ENCODE peak calls at places on chromosome 5, in four cellular contexts. X is IMR-90, J is GM23248, D is mesenchymal stem cell. L is an unnamed sample.

GRCh38 chr5:77080905-77081304 is 6.2 kb downstream of the ZBED3 start:
- DNase-seq in X (no peak), J (no peak), D (no peak), L (no peak)

GRCh38 chr5:169029661-169030274 is 271.2 kb downstream of the SLIT3 start:
- DNase-seq in X (no peak), J (peak; percentile 51), D (no peak), L (peak; percentile 44)

GRCh38 chr5:52789867-52790266 is 2.2 kb downstream of the ITGA1 start:
- DNase-seq in X (no peak), J (no peak), D (no peak), L (peak; percentile 60)

GRCh38 chr5:96734871-96735325 is 72.7 kb downstream of the CAST start:
- DNase-seq in X (peak; percentile 42), J (peak; percentile 87), D (no peak), L (peak; percentile 53)

GRCh38 chr5:71475788-71476384 is 20.4 kb downstream of the BDP1 start:
- DNase-seq in X (peak; percentile 29), J (peak; percentile 52), D (peak; percentile 37), L (peak; percentile 36)

GRCh38 chr5:54460181-54460919 is 4.9 kb downstream of the HSPB3 start:
- DNase-seq in X (peak; percentile 71), J (peak; percentile 85), D (peak; percentile 60), L (peak; percentile 72)

GRCh38 chr5:143208781-143209510 is 194.5 kb downstream of the NR3C1 start:
- DNase-seq in X (peak; percentile 47), J (peak; percentile 60), D (no peak), L (no peak)

GRCh38 chr5:169343761-169344160 is 42.8 kb upstream of the SLIT3 start:
- DNase-seq in X (no peak), J (no peak), D (no peak), L (no peak)

GRCh38 chr5:149935431-149935901 is 9.1 kb downstream of the PDE6A start:
- DNase-seq in X (no peak), J (no peak), D (no peak), L (no peak)

GRCh38 chr5:67026278-67026677 is 170.3 kb downstream of the CD180 start:
- DNase-seq in X (no peak), J (no peak), D (no peak), L (no peak)

GRCh38 chr5:130034872-130035271 is 130.6 kb downstream of the CHSY3 start:
- DNase-seq in X (peak; percentile 8), J (peak; percentile 24), D (peak; percentile 69), L (peak; percentile 72)

GRCh38 chr5:167992868-167993267 is 298.6 kb upstream of the WWC1 start:
- DNase-seq in X (no peak), J (no peak), D (no peak), L (no peak)

GRCh38 chr5:137148128-137148527 is 351.0 kb downstream of the SPOCK1 start:
- DNase-seq in X (no peak), J (no peak), D (no peak), L (no peak)

GRCh38 chr5:149831492-149831891 is 101.4 kb downstream of the PPARGC1B start:
- DNase-seq in X (peak; percentile 37), J (peak; percentile 47), D (peak; percentile 57), L (peak; percentile 52)

GRCh38 chr5:27733242-27733641 is 694.9 kb upstream of the CDH9 start:
- DNase-seq in X (no peak), J (no peak), D (no peak), L (no peak)

GRCh38 chr5:133546500-133546899 is 65.8 kb downstream of the FSTL4 start:
- DNase-seq in X (no peak), J (no peak), D (no peak), L (no peak)

GRCh38 chr5:65927497-65928340 is 1.3 kb downstream of the ERBIN start:
- DNase-seq in X (peak; percentile 72), J (peak; percentile 84), D (peak; percentile 77), L (peak; percentile 84)

GRCh38 chr5:8081179-8081578 is 212.2 kb downstream of the MTRR start:
- DNase-seq in X (no peak), J (no peak), D (no peak), L (no peak)

GRCh38 chr5:126433708-126434107 is 10.5 kb downstream of the GRAMD2B start:
- DNase-seq in X (peak; percentile 65), J (peak; percentile 88), D (no peak), L (peak; percentile 62)

GRCh38 chr5:134114886-134115805 is 665 bp downstream of the TCF7 start:
- DNase-seq in X (no peak), J (peak; percentile 35), D (no peak), L (peak; percentile 16)

GRCh38 chr5:109826-110225 is 17.9 kb downstream of the PLEKHG4B start:
- DNase-seq in X (no peak), J (no peak), D (no peak), L (no peak)

GRCh38 chr5:150778517-150779396 is at the start of gene SMIM3:
- DNase-seq in X (peak; percentile 63), J (peak; percentile 86), D (peak; percentile 88), L (peak; percentile 95)

GRCh38 chr5:119287547-119288073 is 68.2 kb upstream of the TNFAIP8 start:
- DNase-seq in X (peak; percentile 32), J (peak; percentile 27), D (no peak), L (peak; percentile 27)

GRCh38 chr5:148969291-148969690 is 93.6 kb downstream of the SH3TC2 start:
- DNase-seq in X (no peak), J (no peak), D (no peak), L (peak; percentile 20)

DNA sequence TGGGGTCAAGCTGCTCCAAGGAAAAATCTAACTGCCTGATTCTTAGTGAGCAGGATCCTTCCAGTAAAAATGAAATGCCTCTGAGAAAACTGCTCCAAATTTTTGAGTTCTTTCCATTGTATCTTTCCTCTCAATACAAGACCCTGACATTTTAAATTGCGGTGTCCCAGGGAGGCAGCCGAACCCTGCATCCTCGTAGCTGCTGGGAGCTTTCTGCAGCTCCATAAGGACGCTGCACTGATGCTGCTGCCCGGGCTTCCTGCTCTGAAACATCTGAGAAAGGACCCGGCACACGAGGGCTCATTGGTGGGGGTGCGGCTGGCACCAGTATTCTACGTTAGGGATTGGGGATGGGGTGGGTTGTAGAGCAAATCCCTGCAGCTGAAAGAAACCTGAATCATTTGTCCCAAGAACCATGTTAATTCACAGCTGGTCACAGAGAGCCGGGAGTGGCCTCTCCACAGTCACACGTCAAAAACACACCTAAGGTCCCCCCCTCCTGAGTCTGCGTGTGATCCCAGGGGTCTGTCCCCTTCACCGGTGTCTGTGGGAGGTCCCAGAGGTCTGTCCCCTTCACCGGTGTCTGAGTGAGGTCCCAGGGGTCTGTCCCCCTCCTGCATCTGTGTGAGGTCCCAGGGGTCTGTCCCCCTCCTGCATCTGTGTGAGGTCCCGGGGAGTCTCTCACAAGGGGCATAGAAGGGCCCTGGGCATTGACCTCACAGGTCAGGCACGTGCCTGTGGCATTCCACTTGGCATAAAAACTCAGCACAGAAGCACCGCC is 63.4 kb upstream of the ZNF354B start:
- DNase-seq in X (no peak), J (no peak), D (no peak), L (no peak)
- H3K4me1 ChIP-seq in X (no peaks in the 10 kb centered on the region), J (no peaks in the 10 kb centered on the region), D (peaks cover 2% of the 10 kb centered on the region), L (no peaks in the 10 kb centered on the region)

GRCh38 chr5:174271316-174271715 is 225.8 kb downstream of the NSG2 start:
- DNase-seq in X (no peak), J (no peak), D (no peak), L (no peak)

GRCh38 chr5:174272671-174273070 is 227.2 kb downstream of the NSG2 start:
- DNase-seq in X (no peak), J (no peak), D (no peak), L (no peak)

GRCh38 chr5:174275959-174276358 is 230.5 kb downstream of the NSG2 start:
- DNase-seq in X (no peak), J (no peak), D (no peak), L (no peak)

GRCh38 chr5:174273325-174273724 is 227.8 kb downstream of the NSG2 start:
- DNase-seq in X (no peak), J (no peak), D (no peak), L (no peak)
- H3K9ac ChIP-seq in X (no peak overlapping the region), J (no peak overlapping the region), D (no peak overlapping the region), L (no peak overlapping the region)

GRCh38 chr5:177592905-177593304 is 902 bp downstream of the TMED9 start:
- DNase-seq in X (no peak), J (no peak), D (no peak), L (no peak)
- H3K4me3 ChIP-seq in X (peak overlapping the region; percentile 80), J (peak overlapping the region; percentile 97), D (peak overlapping the region; percentile 40), L (peak overlapping the region; percentile 97)

GRCh38 chr5:136027316-136027715 is 1.5 kb upstream of the TGFBI start:
- DNase-seq in X (no peak), J (no peak), D (no peak), L (no peak)
- H3K4me1 ChIP-seq in X (peaks cover 29% of the 10 kb centered on the region), J (peaks cover 48% of the 10 kb centered on the region), D (peaks cover 26% of the 10 kb centered on the region), L (peaks cover 65% of the 10 kb centered on the region)